ENCODE peak calls at places on chromosomes 13 and 19, in six cellular contexts. Q is neural progenitor cell, X is PC-3, A is GM23248, M is GM23338, V is MM.1S. D is an unnamed sample.
A peak's percentile ranks its signal among the peaks of the same experiment; 100 is the strongest.

GRCh38 chr19:46116121-46116520 is 8.4 kb downstream of the IGFL3 start:
- DNase-seq in V (no peak), X (no peak), A (no peak), Q (no peak), M (no peak), D (no peak)

GRCh38 chr19:55423225-55423967 is 15.8 kb upstream of the UBE2S start:
- DNase-seq in X (no peak), M (no peak), V (no peak), A (no peak), Q (no peak), D (no peak)

GRCh38 chr13:36924001-36924400 is 4.0 kb upstream of the SMAD9 start:
- DNase-seq in Q (no peak), V (no peak), X (no peak), A (no peak), M (no peak), D (no peak)

GRCh38 chr13:60211548-60211947 is 47.8 kb upstream of the DIAPH3 start:
- DNase-seq in Q (no peak), A (no peak), V (no peak), M (peak; percentile 36), X (no peak), D (no peak)

GRCh38 chr13:105159794-105160193 is 1375.7 kb downstream of the EFNB2 start:
- DNase-seq in M (no peak), V (peak; percentile 53), A (no peak), Q (no peak), X (no peak), D (no peak)

GRCh38 chr13:44436589-44437337 is 63.1 kb downstream of the SERP2 start:
- DNase-seq in X (peak; percentile 85), M (peak; percentile 98), V (peak; percentile 55), A (peak; percentile 92), Q (peak; percentile 97), D (peak; percentile 87)

GRCh38 chr13:51995677-51996551 is 15.3 kb downstream of the ATP7B start:
- DNase-seq in X (no peak), A (no peak), M (peak; percentile 33), V (no peak), Q (peak; percentile 55), D (no peak)

GRCh38 chr13:86554066-86554465 is 754.8 kb upstream of the SLITRK6 start:
- DNase-seq in Q (no peak), V (no peak), X (no peak), A (no peak), M (no peak), D (no peak)

GRCh38 chr19:47681936-47682335 is 31.3 kb upstream of the EHD2 start:
- DNase-seq in X (no peak), M (no peak), A (no peak), Q (no peak), V (no peak), D (no peak)

GRCh38 chr13:66033924-66034323 is 1196.2 kb downstream of the PCDH9 start:
- DNase-seq in X (no peak), V (no peak), A (no peak), Q (peak; percentile 18), M (peak; percentile 38), D (no peak)

GRCh38 chr13:97372929-97373328 is 61.0 kb upstream of the RAP2A start:
- DNase-seq in X (no peak), Q (no peak), M (no peak), V (no peak), A (no peak), D (no peak)

GRCh38 chr19:41264581-41265375 is 606 bp downstream of the HNRNPUL1 start:
- DNase-seq in M (peak; percentile 84), Q (peak; percentile 54), A (peak; percentile 67), X (peak; percentile 46), V (peak; percentile 55), D (no peak)

GRCh38 chr19:58279042-58279924 is 528 bp downstream of the ZNF8 start:
- DNase-seq in V (no peak), A (peak; percentile 77), M (peak; percentile 82), X (peak; percentile 51), Q (peak; percentile 82), D (peak; percentile 46)

GRCh38 chr19:2332341-2333026 is 4.0 kb downstream of the SPPL2B start:
- DNase-seq in X (no peak), M (no peak), Q (no peak), V (peak; percentile 52), A (no peak), D (no peak)

GRCh38 chr19:41253660-41254059 is 10.5 kb upstream of the HNRNPUL1 start:
- DNase-seq in M (no peak), V (no peak), Q (no peak), X (no peak), A (no peak), D (no peak)

GRCh38 chr13:75357576-75358295 is 124.2 kb downstream of the TBC1D4 start:
- DNase-seq in Q (peak; percentile 77), X (peak; percentile 76), V (peak; percentile 62), A (peak; percentile 78), M (peak; percentile 83), D (no peak)

GRCh38 chr13:26422036-26422435 is 135.4 kb upstream of the WASF3 start:
- DNase-seq in X (no peak), V (no peak), Q (no peak), A (no peak), M (no peak), D (no peak)

GRCh38 chr19:19558636-19559035 is 20.6 kb downstream of the CILP2 start:
- DNase-seq in Q (no peak), M (no peak), V (no peak), X (no peak), A (no peak), D (no peak)

GRCh38 chr19:30682576-30683536 is 310.7 kb downstream of the ZNF536 start:
- DNase-seq in Q (peak; percentile 80), X (peak; percentile 70), V (peak; percentile 30), M (peak; percentile 82), A (peak; percentile 94), D (peak; percentile 54)

GRCh38 chr13:85798999-85799646 is at the start of gene SLITRK6:
- DNase-seq in A (peak; percentile 5), M (peak; percentile 75), X (peak; percentile 93), Q (peak; percentile 74), V (no peak), D (peak; percentile 79)

GRCh38 chr19:14073925-14074838 is 1.6 kb downstream of the MISP3 start:
- DNase-seq in V (no peak), A (peak; percentile 59), M (no peak), Q (no peak), X (peak; percentile 46), D (peak; percentile 39)

GRCh38 chr19:5719274-5719960 is 529 bp downstream of the LONP1 start:
- DNase-seq in V (peak; percentile 35), X (no peak), A (peak; percentile 74), Q (peak; percentile 40), M (peak; percentile 42), D (no peak)

GRCh38 chr19:10233946-10234345 is 2.8 kb upstream of the S1PR2 start:
- DNase-seq in X (no peak), V (no peak), M (no peak), Q (no peak), A (no peak), D (no peak)

GRCh38 chr19:10237702-10238101 is 6.6 kb upstream of the S1PR2 start:
- DNase-seq in M (no peak), Q (no peak), V (no peak), X (no peak), A (no peak), D (peak; percentile 24)

GRCh38 chr19:10235003-10235402 is 3.9 kb upstream of the S1PR2 start:
- DNase-seq in X (no peak), V (no peak), Q (no peak), M (no peak), A (no peak), D (peak; percentile 5)

GRCh38 chr19:10243606-10244005 is 8.4 kb upstream of the MRPL4 start:
- DNase-seq in M (no peak), Q (no peak), X (no peak), V (no peak), A (no peak), D (no peak)

DNA sequence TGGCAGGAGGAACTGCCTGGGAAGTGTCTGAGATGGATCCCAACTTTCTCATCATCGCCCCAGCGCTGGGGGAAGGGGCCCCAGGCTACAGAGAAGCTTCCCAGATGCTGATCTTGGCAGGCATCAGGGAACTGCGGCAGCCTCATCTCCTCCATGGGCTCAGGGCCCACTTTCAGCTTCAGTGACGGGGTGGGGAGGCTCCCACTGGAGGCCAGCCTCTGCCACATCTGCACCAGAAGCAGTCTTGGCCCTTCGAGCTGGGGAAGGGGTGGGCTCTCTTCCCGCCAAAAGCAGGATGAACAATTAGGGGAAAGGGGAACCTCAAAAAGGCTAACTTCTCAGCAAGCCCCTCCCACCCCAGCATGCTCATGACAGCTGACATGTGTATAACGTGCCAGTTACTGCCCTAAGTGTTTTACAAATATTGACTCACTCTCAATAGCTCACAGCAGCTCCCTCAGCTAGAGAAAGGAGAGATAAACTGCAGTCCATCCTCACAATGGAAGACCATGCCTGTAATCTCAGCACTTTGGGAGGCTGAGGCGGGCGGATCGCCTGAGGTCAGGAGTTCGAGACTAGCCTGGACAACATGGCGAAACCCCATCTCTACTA is 7.1 kb upstream of the S1PR2 start:
- DNase-seq in Q (no peak), M (no peak), A (peak; percentile 83), V (no peak), X (peak; percentile 77), D (peak; percentile 46)
- H3F3A ChIP-seq in Q (no peaks in the 10 kb centered on the region), M (no peaks in the 10 kb centered on the region), A (peaks cover 7% of the 10 kb centered on the region), V (peaks cover 17% of the 10 kb centered on the region), X (no peaks in the 10 kb centered on the region), D (peaks cover 4% of the 10 kb centered on the region)

GRCh38 chr13:55777612-55778011 is 1363.1 kb upstream of the PRR20A start:
- DNase-seq in A (no peak), M (no peak), V (no peak), X (no peak), Q (no peak), D (no peak)
- TF ChIP-seq EZH2 in A (no peak), M (no peak), V (no peak), X (no peak), Q (no peak), D (no peak)

DNA sequence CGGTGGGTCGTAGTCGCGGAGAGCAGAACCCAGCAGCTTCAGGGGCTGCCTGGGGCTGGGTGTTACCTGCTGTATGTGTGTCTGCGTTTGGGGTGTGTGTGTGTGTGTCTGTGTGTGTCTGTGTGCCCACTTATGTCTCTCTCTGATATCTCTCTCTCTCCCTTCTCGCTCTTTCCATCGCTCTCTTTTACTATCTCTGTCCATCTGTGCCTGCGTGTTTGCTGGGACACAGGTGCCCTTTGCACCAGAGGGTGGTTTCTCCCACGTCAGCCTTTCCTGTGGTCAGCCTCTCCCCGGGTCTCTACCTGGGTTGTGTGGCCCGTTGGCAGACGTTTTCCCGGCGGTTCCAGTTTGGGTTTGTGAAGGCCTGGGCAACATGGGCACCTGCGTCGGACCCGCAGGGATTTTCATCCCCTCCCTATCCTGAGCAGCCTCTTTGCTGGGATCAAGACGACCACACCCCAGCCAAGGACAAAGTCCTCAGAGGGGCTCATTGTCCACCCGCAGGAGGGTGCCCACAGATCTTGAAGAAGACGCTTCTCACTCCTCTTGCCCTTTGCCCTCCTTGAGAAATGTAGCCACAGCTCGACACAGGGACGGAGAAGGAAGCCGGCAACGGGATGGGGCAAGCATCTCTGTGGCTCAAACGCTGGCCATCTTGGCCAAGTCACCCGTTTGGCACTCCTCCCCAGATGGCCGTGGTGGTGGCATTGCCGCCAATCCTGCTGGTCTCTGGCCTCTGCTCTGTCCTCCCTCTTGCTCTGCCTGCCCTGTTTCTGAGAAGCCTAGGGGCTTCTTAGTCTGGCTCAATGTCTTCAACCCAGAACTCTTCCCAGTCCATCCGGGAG is 43.3 kb downstream of the ZNF146 start:
- DNase-seq in A (no peak), Q (no peak), M (no peak), V (no peak), X (no peak), D (no peak)
- H3K4me3 ChIP-seq in A (no peak overlapping the region), Q (no peak overlapping the region), M (peak overlapping the region; percentile 64), V (no peak overlapping the region), X (no peak overlapping the region), D (no peak overlapping the region)

GRCh38 chr13:47592256-47592655 is 408.8 kb downstream of the SUCLA2 start:
- DNase-seq in Q (no peak), A (no peak), X (no peak), M (no peak), V (no peak), D (no peak)

GRCh38 chr13:47598340-47598911 is 402.6 kb downstream of the SUCLA2 start:
- DNase-seq in V (no peak), M (peak; percentile 7), Q (no peak), X (peak; percentile 26), A (peak; percentile 52), D (no peak)

GRCh38 chr13:47594833-47595232 is 406.2 kb downstream of the SUCLA2 start:
- DNase-seq in M (peak; percentile 41), X (peak; percentile 37), V (no peak), A (peak; percentile 9), Q (peak; percentile 23), D (no peak)
- H3F3A ChIP-seq in M (no peaks in the 10 kb centered on the region), X (no peaks in the 10 kb centered on the region), V (no peaks in the 10 kb centered on the region), A (no peaks in the 10 kb centered on the region), Q (no peaks in the 10 kb centered on the region), D (no peaks in the 10 kb centered on the region)

D was measured in PC-9.